ENCODE peak calls at places on chromosomes 11 and 22, in six cellular contexts. O is NCI-H1417; P is iris pigment epithelial cell; R is CD4-positive, alpha-beta T cell; M is thoracic aorta; L is fibroblast of lung. D is an unnamed sample.

GRCh38 chr11:123194308-123195181 is 503 bp downstream of the CLMP start:
- DNase-seq in M (no peak), O (peak; percentile 79), L (no peak), P (no peak), R (no peak), D (no peak)

GRCh38 chr22:48704335-48704734 is 1123.3 kb downstream of the BRD1 start:
- DNase-seq in O (no peak), R (no peak), M (no peak), P (no peak), L (no peak), D (no peak)

GRCh38 chr11:70734911-70735310 is 336.6 kb downstream of the CTTN start:
- DNase-seq in R (no peak), O (no peak), M (no peak), P (no peak), L (no peak), D (no peak)

GRCh38 chr11:75667831-75668507 is 869 bp downstream of the MAP6 start:
- DNase-seq in R (no peak), M (no peak), L (peak; percentile 45), O (peak; percentile 95), P (peak; percentile 26), D (peak; percentile 5)

GRCh38 chr22:45101828-45102227 is 61.9 kb upstream of the NUP50 start:
- DNase-seq in O (peak; percentile 72), L (peak; percentile 44), R (peak; percentile 11), P (peak; percentile 72), M (no peak), D (peak; percentile 34)

GRCh38 chr11:62048101-62048500 is 75.7 kb upstream of the INCENP start:
- DNase-seq in O (no peak), L (peak; percentile 4), R (no peak), P (peak; percentile 5), M (no peak), D (no peak)

GRCh38 chr22:46075764-46076531 is 74.4 kb upstream of the PPARA start:
- DNase-seq in R (no peak), P (no peak), M (no peak), L (no peak), O (no peak), D (peak; percentile 13)

GRCh38 chr11:68099474-68100405 is 21.4 kb downstream of the CHKA start:
- DNase-seq in L (peak; percentile 60), R (no peak), M (no peak), O (no peak), P (peak; percentile 47), D (no peak)

GRCh38 chr22:49727191-49727880 is 100.3 kb downstream of the BRD1 start:
- DNase-seq in R (no peak), O (no peak), L (no peak), M (no peak), P (no peak), D (no peak)

GRCh38 chr11:17563248-17563647 is 16.2 kb downstream of the OTOG start:
- DNase-seq in O (no peak), M (no peak), P (no peak), R (no peak), L (no peak), D (no peak)

GRCh38 chr22:44143596-44143995 is 37.1 kb upstream of the PARVG start:
- DNase-seq in O (peak; percentile 30), M (no peak), P (no peak), R (no peak), L (no peak), D (no peak)

GRCh38 chr22:28247667-28248363 is 328.8 kb upstream of the PITPNB start:
- DNase-seq in O (peak; percentile 68), M (no peak), L (peak; percentile 50), R (no peak), P (no peak), D (no peak)

GRCh38 chr11:76686261-76687079 is 15.9 kb upstream of the LRRC32 start:
- DNase-seq in L (no peak), R (no peak), M (no peak), P (no peak), O (peak; percentile 19), D (no peak)

GRCh38 chr11:2945757-2946287 is 16.6 kb upstream of the PHLDA2 start:
- DNase-seq in P (no peak), R (no peak), O (no peak), M (no peak), L (no peak), D (no peak)

GRCh38 chr11:85725510-85726258 is 39.7 kb upstream of the CCDC89 start:
- DNase-seq in O (no peak), M (no peak), P (peak; percentile 79), L (peak; percentile 97), R (no peak), D (no peak)

GRCh38 chr11:76471378-76471777 is 26.6 kb downstream of the EMSY start:
- DNase-seq in M (no peak), P (no peak), L (no peak), O (no peak), R (no peak), D (no peak)

GRCh38 chr11:81840375-81840774 is 893.3 kb downstream of the FAM181B start:
- DNase-seq in R (no peak), M (no peak), P (no peak), O (no peak), L (no peak), D (no peak)

GRCh38 chr22:20531154-20531403 is 23.7 kb downstream of the MED15 start:
- DNase-seq in O (no peak), R (no peak), L (no peak), M (no peak), P (no peak), D (no peak)

GRCh38 chr11:17185938-17186337 is 21.8 kb downstream of the PIK3C2A start:
- DNase-seq in M (no peak), R (no peak), P (peak; percentile 61), O (no peak), L (no peak), D (no peak)

GRCh38 chr11:8230921-8231847 is 32.5 kb downstream of the LMO1 start:
- DNase-seq in P (no peak), L (no peak), M (no peak), O (no peak), R (no peak), D (no peak)

GRCh38 chr11:78231962-78232459 is 43.3 kb downstream of the USP35 start:
- DNase-seq in R (no peak), O (no peak), P (peak; percentile 86), L (peak; percentile 88), M (no peak), D (no peak)

GRCh38 chr11:71355266-71355665 is 92.9 kb downstream of the DHCR7 start:
- DNase-seq in P (no peak), R (no peak), M (no peak), O (no peak), L (peak; percentile 13), D (no peak)

GRCh38 chr11:121465709-121466062 is 12.9 kb upstream of the SORL1-AS1 start:
- DNase-seq in R (no peak), P (no peak), M (no peak), L (no peak), O (no peak), D (no peak)

GRCh38 chr11:26734706-26735105 is 12.8 kb upstream of the SLC5A12 start:
- DNase-seq in R (no peak), L (no peak), P (no peak), M (no peak), O (no peak), D (no peak)

GRCh38 chr22:35446365-35446764 is 46.4 kb downstream of the MCM5 start:
- DNase-seq in L (peak; percentile 97), O (no peak), R (no peak), P (peak; percentile 96), M (no peak), D (no peak)

GRCh38 chr22:25962711-25963110 is 206.6 kb upstream of the SEZ6L start:
- DNase-seq in P (no peak), M (no peak), L (no peak), O (no peak), R (no peak), D (no peak)

GRCh38 chr22:30312053-30312452 is 14.7 kb downstream of the TBC1D10A start:
- DNase-seq in O (no peak), M (no peak), R (no peak), P (peak; percentile 67), L (peak; percentile 91), D (no peak)

GRCh38 chr11:10654211-10655150 is 39.1 kb downstream of the IRAG1 start:
- DNase-seq in M (no peak), P (peak; percentile 75), R (no peak), L (peak; percentile 76), O (peak; percentile 63), D (no peak)

GRCh38 chr11:76658651-76659650 is 11.6 kb downstream of the LRRC32 start:
- DNase-seq in M (no peak), P (no peak), R (no peak), O (no peak), L (no peak), D (no peak)

GRCh38 chr11:47992959-47993820 is 12.8 kb downstream of the PTPRJ start:
- DNase-seq in P (peak; percentile 93), R (no peak), M (no peak), L (peak; percentile 87), O (peak; percentile 18), D (no peak)

GRCh38 chr11:130204703-130205095 is 45.1 kb downstream of the ST14 start:
- DNase-seq in R (no peak), M (no peak), O (no peak), L (no peak), P (no peak), D (no peak)

GRCh38 chr11:110286298-110287040 is 9.9 kb downstream of the RDX start:
- DNase-seq in P (no peak), R (no peak), L (peak; percentile 32), O (peak; percentile 86), M (no peak), D (no peak)

GRCh38 chr11:10778217-10778970 is 27.3 kb downstream of the CTR9 start:
- DNase-seq in O (no peak), R (no peak), P (peak; percentile 96), M (no peak), L (peak; percentile 86), D (peak; percentile 18)

GRCh38 chr11:27416568-27417176 is 53.7 kb upstream of the CCDC34 start:
- DNase-seq in P (no peak), L (no peak), O (no peak), R (no peak), M (no peak), D (no peak)

GRCh38 chr11:126169291-126169690 is 42.2 kb downstream of the RPUSD4 start:
- DNase-seq in O (no peak), L (no peak), P (no peak), R (no peak), M (no peak), D (no peak)

GRCh38 chr11:61904539-61905048 is 12.8 kb downstream of the RAB3IL1 start:
- DNase-seq in M (no peak), O (peak; percentile 71), P (no peak), L (no peak), R (no peak), D (no peak)

D was measured in tibial nerve.